ENCODE peak calls at places on chromosome 1, in eight cellular contexts. One of them, this sample, is unnamed.

GRCh38 chr1:166785987-166786386 is 53.3 kb upstream of the POGK start:
- DNase-seq in effector memory CD8-positive, alpha-beta T cell: no peak
- DNase-seq in NCI-H524 treated with DMSO at 0.1 percent for 48 hours: no peak
- DNase-seq in left ventricle myocardium superior: no peak
- DNase-seq in A172: no peak
- DNase-seq in EH: no peak
- DNase-seq in activated T-helper 9 cell treated with anti-CD3 and anti-CD28 coated beads, Interleukin-2, amount 50 U/mL, for 16 hours: no peak
- DNase-seq in esophagus squamous epithelium: no peak
- DNase-seq in this sample: no peak

GRCh38 chr1:115531806-115532359 is 109.9 kb upstream of the VANGL1 start:
- DNase-seq in NCI-H524 treated with DMSO at 0.1 percent for 48 hours: no peak
- DNase-seq in effector memory CD8-positive, alpha-beta T cell: no peak
- DNase-seq in esophagus squamous epithelium: no peak
- DNase-seq in EH: no peak
- DNase-seq in A172: no peak
- DNase-seq in left ventricle myocardium superior: no peak
- DNase-seq in activated T-helper 9 cell treated with anti-CD3 and anti-CD28 coated beads, Interleukin-2, amount 50 U/mL, for 16 hours: no peak
- DNase-seq in this sample: no peak

GRCh38 chr1:234755449-234755863 is 145.5 kb upstream of the IRF2BP2 start:
- DNase-seq in left ventricle myocardium superior: peak
- DNase-seq in A172: peak
- DNase-seq in activated T-helper 9 cell treated with anti-CD3 and anti-CD28 coated beads, Interleukin-2, amount 50 U/mL, for 16 hours: no peak
- DNase-seq in esophagus squamous epithelium: no peak
- DNase-seq in EH: peak
- DNase-seq in NCI-H524 treated with DMSO at 0.1 percent for 48 hours: peak
- DNase-seq in effector memory CD8-positive, alpha-beta T cell: no peak
- DNase-seq in this sample: no peak

GRCh38 chr1:229661022-229661877 is 35.2 kb downstream of the URB2 start:
- DNase-seq in A172: peak
- DNase-seq in left ventricle myocardium superior: peak
- DNase-seq in EH: peak
- DNase-seq in NCI-H524 treated with DMSO at 0.1 percent for 48 hours: no peak
- DNase-seq in activated T-helper 9 cell treated with anti-CD3 and anti-CD28 coated beads, Interleukin-2, amount 50 U/mL, for 16 hours: peak
- DNase-seq in esophagus squamous epithelium: no peak
- DNase-seq in effector memory CD8-positive, alpha-beta T cell: peak
- DNase-seq in this sample: peak

GRCh38 chr1:184299076-184299790 is 87.6 kb upstream of the C1orf21 start:
- DNase-seq in A172: peak
- DNase-seq in effector memory CD8-positive, alpha-beta T cell: no peak
- DNase-seq in NCI-H524 treated with DMSO at 0.1 percent for 48 hours: peak
- DNase-seq in esophagus squamous epithelium: no peak
- DNase-seq in activated T-helper 9 cell treated with anti-CD3 and anti-CD28 coated beads, Interleukin-2, amount 50 U/mL, for 16 hours: no peak
- DNase-seq in left ventricle myocardium superior: no peak
- DNase-seq in EH: peak
- DNase-seq in this sample: no peak

GRCh38 chr1:88503656-88504055 is 180.4 kb upstream of the PKN2 start:
- DNase-seq in EH: no peak
- DNase-seq in NCI-H524 treated with DMSO at 0.1 percent for 48 hours: no peak
- DNase-seq in effector memory CD8-positive, alpha-beta T cell: no peak
- DNase-seq in left ventricle myocardium superior: no peak
- DNase-seq in activated T-helper 9 cell treated with anti-CD3 and anti-CD28 coated beads, Interleukin-2, amount 50 U/mL, for 16 hours: no peak
- DNase-seq in A172: no peak
- DNase-seq in esophagus squamous epithelium: no peak
- DNase-seq in this sample: no peak

GRCh38 chr1:115829023-115829674 is 11.8 kb downstream of the NHLH2 start:
- DNase-seq in activated T-helper 9 cell treated with anti-CD3 and anti-CD28 coated beads, Interleukin-2, amount 50 U/mL, for 16 hours: no peak
- DNase-seq in effector memory CD8-positive, alpha-beta T cell: no peak
- DNase-seq in esophagus squamous epithelium: no peak
- DNase-seq in EH: peak
- DNase-seq in NCI-H524 treated with DMSO at 0.1 percent for 48 hours: no peak
- DNase-seq in left ventricle myocardium superior: no peak
- DNase-seq in A172: peak
- DNase-seq in this sample: no peak

GRCh38 chr1:202085682-202086373 is 36.9 kb upstream of the GPR37L1 start:
- DNase-seq in activated T-helper 9 cell treated with anti-CD3 and anti-CD28 coated beads, Interleukin-2, amount 50 U/mL, for 16 hours: no peak
- DNase-seq in A172: no peak
- DNase-seq in NCI-H524 treated with DMSO at 0.1 percent for 48 hours: no peak
- DNase-seq in esophagus squamous epithelium: no peak
- DNase-seq in EH: peak
- DNase-seq in left ventricle myocardium superior: peak
- DNase-seq in effector memory CD8-positive, alpha-beta T cell: no peak
- DNase-seq in this sample: no peak

GRCh38 chr1:43225168-43225567 is 44.6 kb upstream of the TMEM125 start:
- DNase-seq in A172: peak
- DNase-seq in EH: peak
- DNase-seq in esophagus squamous epithelium: no peak
- DNase-seq in activated T-helper 9 cell treated with anti-CD3 and anti-CD28 coated beads, Interleukin-2, amount 50 U/mL, for 16 hours: no peak
- DNase-seq in left ventricle myocardium superior: no peak
- DNase-seq in NCI-H524 treated with DMSO at 0.1 percent for 48 hours: no peak
- DNase-seq in effector memory CD8-positive, alpha-beta T cell: no peak
- DNase-seq in this sample: no peak

GRCh38 chr1:169108897-169109560 is 2.5 kb downstream of the ATP1B1 start:
- DNase-seq in A172: peak
- DNase-seq in NCI-H524 treated with DMSO at 0.1 percent for 48 hours: no peak
- DNase-seq in left ventricle myocardium superior: no peak
- DNase-seq in activated T-helper 9 cell treated with anti-CD3 and anti-CD28 coated beads, Interleukin-2, amount 50 U/mL, for 16 hours: no peak
- DNase-seq in esophagus squamous epithelium: no peak
- DNase-seq in EH: peak
- DNase-seq in effector memory CD8-positive, alpha-beta T cell: no peak
- DNase-seq in this sample: no peak

GRCh38 chr1:179938752-179939151 is 15.9 kb upstream of the CEP350 start:
- DNase-seq in NCI-H524 treated with DMSO at 0.1 percent for 48 hours: peak
- DNase-seq in effector memory CD8-positive, alpha-beta T cell: no peak
- DNase-seq in A172: no peak
- DNase-seq in esophagus squamous epithelium: no peak
- DNase-seq in EH: peak
- DNase-seq in activated T-helper 9 cell treated with anti-CD3 and anti-CD28 coated beads, Interleukin-2, amount 50 U/mL, for 16 hours: no peak
- DNase-seq in left ventricle myocardium superior: no peak
- DNase-seq in this sample: no peak

GRCh38 chr1:242147096-242147976 is 148.4 kb upstream of the MAP1LC3C start:
- DNase-seq in esophagus squamous epithelium: no peak
- DNase-seq in NCI-H524 treated with DMSO at 0.1 percent for 48 hours: no peak
- DNase-seq in left ventricle myocardium superior: no peak
- DNase-seq in A172: peak
- DNase-seq in EH: no peak
- DNase-seq in effector memory CD8-positive, alpha-beta T cell: no peak
- DNase-seq in activated T-helper 9 cell treated with anti-CD3 and anti-CD28 coated beads, Interleukin-2, amount 50 U/mL, for 16 hours: no peak
- DNase-seq in this sample: no peak

GRCh38 chr1:70864302-70864701 is 183.3 kb downstream of the PTGER3 start:
- DNase-seq in left ventricle myocardium superior: no peak
- DNase-seq in effector memory CD8-positive, alpha-beta T cell: no peak
- DNase-seq in esophagus squamous epithelium: no peak
- DNase-seq in EH: peak
- DNase-seq in NCI-H524 treated with DMSO at 0.1 percent for 48 hours: no peak
- DNase-seq in A172: peak
- DNase-seq in activated T-helper 9 cell treated with anti-CD3 and anti-CD28 coated beads, Interleukin-2, amount 50 U/mL, for 16 hours: no peak
- DNase-seq in this sample: no peak

GRCh38 chr1:181423301-181423918 is 59.9 kb upstream of the CACNA1E start:
- DNase-seq in effector memory CD8-positive, alpha-beta T cell: no peak
- DNase-seq in activated T-helper 9 cell treated with anti-CD3 and anti-CD28 coated beads, Interleukin-2, amount 50 U/mL, for 16 hours: no peak
- DNase-seq in NCI-H524 treated with DMSO at 0.1 percent for 48 hours: no peak
- DNase-seq in esophagus squamous epithelium: no peak
- DNase-seq in A172: peak
- DNase-seq in left ventricle myocardium superior: peak
- DNase-seq in EH: peak
- DNase-seq in this sample: peak

GRCh38 chr1:151144474-151145157 is 1.8 kb downstream of the SEMA6C start:
- DNase-seq in EH: no peak
- DNase-seq in NCI-H524 treated with DMSO at 0.1 percent for 48 hours: no peak
- DNase-seq in effector memory CD8-positive, alpha-beta T cell: no peak
- DNase-seq in esophagus squamous epithelium: no peak
- DNase-seq in left ventricle myocardium superior: no peak
- DNase-seq in activated T-helper 9 cell treated with anti-CD3 and anti-CD28 coated beads, Interleukin-2, amount 50 U/mL, for 16 hours: no peak
- DNase-seq in A172: no peak
- DNase-seq in this sample: no peak

GRCh38 chr1:23118957-23119792 is 49.5 kb downstream of the LUZP1 start:
- DNase-seq in EH: peak
- DNase-seq in esophagus squamous epithelium: no peak
- DNase-seq in left ventricle myocardium superior: no peak
- DNase-seq in activated T-helper 9 cell treated with anti-CD3 and anti-CD28 coated beads, Interleukin-2, amount 50 U/mL, for 16 hours: peak
- DNase-seq in A172: no peak
- DNase-seq in effector memory CD8-positive, alpha-beta T cell: peak
- DNase-seq in NCI-H524 treated with DMSO at 0.1 percent for 48 hours: no peak
- DNase-seq in this sample: no peak

GRCh38 chr1:234591131-234591530 is 18.8 kb downstream of the IRF2BP2 start:
- DNase-seq in activated T-helper 9 cell treated with anti-CD3 and anti-CD28 coated beads, Interleukin-2, amount 50 U/mL, for 16 hours: no peak
- DNase-seq in EH: no peak
- DNase-seq in esophagus squamous epithelium: no peak
- DNase-seq in left ventricle myocardium superior: no peak
- DNase-seq in effector memory CD8-positive, alpha-beta T cell: no peak
- DNase-seq in NCI-H524 treated with DMSO at 0.1 percent for 48 hours: no peak
- DNase-seq in A172: no peak
- DNase-seq in this sample: no peak

GRCh38 chr1:47991187-47991586 is 6.0 kb downstream of the TRABD2B start:
- DNase-seq in esophagus squamous epithelium: no peak
- DNase-seq in activated T-helper 9 cell treated with anti-CD3 and anti-CD28 coated beads, Interleukin-2, amount 50 U/mL, for 16 hours: no peak
- DNase-seq in EH: peak
- DNase-seq in A172: no peak
- DNase-seq in NCI-H524 treated with DMSO at 0.1 percent for 48 hours: no peak
- DNase-seq in effector memory CD8-positive, alpha-beta T cell: no peak
- DNase-seq in left ventricle myocardium superior: no peak
- DNase-seq in this sample: no peak

GRCh38 chr1:220573836-220574235 is 45.9 kb downstream of the MARK1 start:
- DNase-seq in A172: no peak
- DNase-seq in esophagus squamous epithelium: no peak
- DNase-seq in NCI-H524 treated with DMSO at 0.1 percent for 48 hours: no peak
- DNase-seq in activated T-helper 9 cell treated with anti-CD3 and anti-CD28 coated beads, Interleukin-2, amount 50 U/mL, for 16 hours: no peak
- DNase-seq in effector memory CD8-positive, alpha-beta T cell: no peak
- DNase-seq in EH: no peak
- DNase-seq in left ventricle myocardium superior: no peak
- DNase-seq in this sample: no peak

GRCh38 chr1:95116666-95117206 is 419 bp upstream of the TLCD4 start:
- DNase-seq in left ventricle myocardium superior: peak
- DNase-seq in esophagus squamous epithelium: no peak
- DNase-seq in activated T-helper 9 cell treated with anti-CD3 and anti-CD28 coated beads, Interleukin-2, amount 50 U/mL, for 16 hours: peak
- DNase-seq in A172: peak
- DNase-seq in NCI-H524 treated with DMSO at 0.1 percent for 48 hours: peak
- DNase-seq in effector memory CD8-positive, alpha-beta T cell: peak
- DNase-seq in EH: peak
- DNase-seq in this sample: peak

GRCh38 chr1:203289281-203289981 is 15.9 kb upstream of the BTG2 start:
- DNase-seq in A172: no peak
- DNase-seq in left ventricle myocardium superior: no peak
- DNase-seq in EH: no peak
- DNase-seq in esophagus squamous epithelium: peak
- DNase-seq in effector memory CD8-positive, alpha-beta T cell: peak
- DNase-seq in activated T-helper 9 cell treated with anti-CD3 and anti-CD28 coated beads, Interleukin-2, amount 50 U/mL, for 16 hours: peak
- DNase-seq in NCI-H524 treated with DMSO at 0.1 percent for 48 hours: no peak
- DNase-seq in this sample: peak

GRCh38 chr1:213783898-213784297 is 203.9 kb upstream of the PROX1 start:
- DNase-seq in esophagus squamous epithelium: no peak
- DNase-seq in effector memory CD8-positive, alpha-beta T cell: no peak
- DNase-seq in EH: no peak
- DNase-seq in activated T-helper 9 cell treated with anti-CD3 and anti-CD28 coated beads, Interleukin-2, amount 50 U/mL, for 16 hours: no peak
- DNase-seq in A172: no peak
- DNase-seq in left ventricle myocardium superior: no peak
- DNase-seq in NCI-H524 treated with DMSO at 0.1 percent for 48 hours: no peak
- DNase-seq in this sample: no peak

GRCh38 chr1:180507826-180508724 is 5.7 kb upstream of the ACBD6 start:
- DNase-seq in effector memory CD8-positive, alpha-beta T cell: no peak
- DNase-seq in EH: peak
- DNase-seq in esophagus squamous epithelium: no peak
- DNase-seq in left ventricle myocardium superior: no peak
- DNase-seq in NCI-H524 treated with DMSO at 0.1 percent for 48 hours: no peak
- DNase-seq in activated T-helper 9 cell treated with anti-CD3 and anti-CD28 coated beads, Interleukin-2, amount 50 U/mL, for 16 hours: no peak
- DNase-seq in A172: peak
- DNase-seq in this sample: no peak

GRCh38 chr1:110308247-110308646 is 30.9 kb upstream of the RBM15 start:
- DNase-seq in NCI-H524 treated with DMSO at 0.1 percent for 48 hours: no peak
- DNase-seq in A172: no peak
- DNase-seq in activated T-helper 9 cell treated with anti-CD3 and anti-CD28 coated beads, Interleukin-2, amount 50 U/mL, for 16 hours: no peak
- DNase-seq in left ventricle myocardium superior: no peak
- DNase-seq in EH: peak
- DNase-seq in esophagus squamous epithelium: no peak
- DNase-seq in effector memory CD8-positive, alpha-beta T cell: no peak
- DNase-seq in this sample: no peak

GRCh38 chr1:155207578-155208405 is at the start of gene THBS3:
- DNase-seq in activated T-helper 9 cell treated with anti-CD3 and anti-CD28 coated beads, Interleukin-2, amount 50 U/mL, for 16 hours: no peak
- DNase-seq in effector memory CD8-positive, alpha-beta T cell: no peak
- DNase-seq in EH: peak
- DNase-seq in esophagus squamous epithelium: no peak
- DNase-seq in NCI-H524 treated with DMSO at 0.1 percent for 48 hours: peak
- DNase-seq in left ventricle myocardium superior: peak
- DNase-seq in A172: peak
- DNase-seq in this sample: no peak

GRCh38 chr1:202240956-202241355 is 47.4 kb downstream of the LGR6 start:
- DNase-seq in esophagus squamous epithelium: no peak
- DNase-seq in EH: no peak
- DNase-seq in NCI-H524 treated with DMSO at 0.1 percent for 48 hours: no peak
- DNase-seq in left ventricle myocardium superior: no peak
- DNase-seq in effector memory CD8-positive, alpha-beta T cell: no peak
- DNase-seq in A172: no peak
- DNase-seq in activated T-helper 9 cell treated with anti-CD3 and anti-CD28 coated beads, Interleukin-2, amount 50 U/mL, for 16 hours: no peak
- DNase-seq in this sample: no peak

GRCh38 chr1:91631718-91632330 is 131.2 kb downstream of the CDC7 start:
- DNase-seq in activated T-helper 9 cell treated with anti-CD3 and anti-CD28 coated beads, Interleukin-2, amount 50 U/mL, for 16 hours: no peak
- DNase-seq in left ventricle myocardium superior: no peak
- DNase-seq in esophagus squamous epithelium: no peak
- DNase-seq in A172: no peak
- DNase-seq in NCI-H524 treated with DMSO at 0.1 percent for 48 hours: no peak
- DNase-seq in EH: no peak
- DNase-seq in effector memory CD8-positive, alpha-beta T cell: no peak
- DNase-seq in this sample: no peak

GRCh38 chr1:74729741-74730478 is 2.9 kb downstream of the CRYZ start:
- DNase-seq in esophagus squamous epithelium: no peak
- DNase-seq in A172: peak
- DNase-seq in left ventricle myocardium superior: no peak
- DNase-seq in EH: peak
- DNase-seq in effector memory CD8-positive, alpha-beta T cell: no peak
- DNase-seq in activated T-helper 9 cell treated with anti-CD3 and anti-CD28 coated beads, Interleukin-2, amount 50 U/mL, for 16 hours: no peak
- DNase-seq in NCI-H524 treated with DMSO at 0.1 percent for 48 hours: no peak
- DNase-seq in this sample: no peak

GRCh38 chr1:2480236-2480985 is 4.3 kb downstream of the PLCH2 start:
- DNase-seq in NCI-H524 treated with DMSO at 0.1 percent for 48 hours: no peak
- DNase-seq in A172: no peak
- DNase-seq in left ventricle myocardium superior: no peak
- DNase-seq in esophagus squamous epithelium: no peak
- DNase-seq in activated T-helper 9 cell treated with anti-CD3 and anti-CD28 coated beads, Interleukin-2, amount 50 U/mL, for 16 hours: no peak
- DNase-seq in effector memory CD8-positive, alpha-beta T cell: no peak
- DNase-seq in EH: no peak
- DNase-seq in this sample: no peak

GRCh38 chr1:30511106-30511505 is 212.3 kb downstream of the MATN1 start:
- DNase-seq in effector memory CD8-positive, alpha-beta T cell: no peak
- DNase-seq in A172: no peak
- DNase-seq in left ventricle myocardium superior: no peak
- DNase-seq in activated T-helper 9 cell treated with anti-CD3 and anti-CD28 coated beads, Interleukin-2, amount 50 U/mL, for 16 hours: no peak
- DNase-seq in esophagus squamous epithelium: no peak
- DNase-seq in NCI-H524 treated with DMSO at 0.1 percent for 48 hours: no peak
- DNase-seq in EH: no peak
- DNase-seq in this sample: no peak

GRCh38 chr1:22321917-22322316 is 129.7 kb upstream of the ZBTB40 start:
- DNase-seq in effector memory CD8-positive, alpha-beta T cell: no peak
- DNase-seq in EH: no peak
- DNase-seq in left ventricle myocardium superior: no peak
- DNase-seq in activated T-helper 9 cell treated with anti-CD3 and anti-CD28 coated beads, Interleukin-2, amount 50 U/mL, for 16 hours: no peak
- DNase-seq in NCI-H524 treated with DMSO at 0.1 percent for 48 hours: no peak
- DNase-seq in A172: no peak
- DNase-seq in esophagus squamous epithelium: no peak
- DNase-seq in this sample: no peak

GRCh38 chr1:235831148-235831547 is 35.6 kb downstream of the LYST start:
- DNase-seq in EH: peak
- DNase-seq in A172: peak
- DNase-seq in activated T-helper 9 cell treated with anti-CD3 and anti-CD28 coated beads, Interleukin-2, amount 50 U/mL, for 16 hours: no peak
- DNase-seq in NCI-H524 treated with DMSO at 0.1 percent for 48 hours: no peak
- DNase-seq in effector memory CD8-positive, alpha-beta T cell: no peak
- DNase-seq in esophagus squamous epithelium: no peak
- DNase-seq in left ventricle myocardium superior: peak
- DNase-seq in this sample: no peak

GRCh38 chr1:942864-943533 is 16.1 kb downstream of the NOC2L start:
- DNase-seq in activated T-helper 9 cell treated with anti-CD3 and anti-CD28 coated beads, Interleukin-2, amount 50 U/mL, for 16 hours: no peak
- DNase-seq in EH: no peak
- DNase-seq in left ventricle myocardium superior: peak
- DNase-seq in NCI-H524 treated with DMSO at 0.1 percent for 48 hours: no peak
- DNase-seq in esophagus squamous epithelium: no peak
- DNase-seq in A172: peak
- DNase-seq in effector memory CD8-positive, alpha-beta T cell: no peak
- DNase-seq in this sample: no peak

GRCh38 chr1:26584022-26584485 is 54.5 kb downstream of the RPS6KA1 start:
- DNase-seq in activated T-helper 9 cell treated with anti-CD3 and anti-CD28 coated beads, Interleukin-2, amount 50 U/mL, for 16 hours: no peak
- DNase-seq in esophagus squamous epithelium: no peak
- DNase-seq in left ventricle myocardium superior: no peak
- DNase-seq in effector memory CD8-positive, alpha-beta T cell: no peak
- DNase-seq in EH: no peak
- DNase-seq in A172: peak
- DNase-seq in NCI-H524 treated with DMSO at 0.1 percent for 48 hours: no peak
- DNase-seq in this sample: no peak

This sample was measured in T follicular helper cell.